ENCODE peak calls at places on chromosomes 7 and 10, in nine cellular contexts. Q is pancreas, I is tibial artery, X is cardiac muscle cell, Y is fibroblast of lung, K is heart left ventricle, D is Panc1, J is iPS DF 6.9, F is ascending aorta. H is an unnamed sample.

GRCh38 chr10:1048732-1049424 is at the start of gene IDI1:
- DNase-seq in I (peak; percentile 98), K (peak; percentile 99), D (peak; percentile 78), J (peak; percentile 91), X (peak; percentile 99), Y (peak; percentile 98), Q (peak; percentile 95), F (peak; percentile 99), H (peak; percentile 98)

GRCh38 chr10:4533626-4534025 is 292.4 kb upstream of the AKR1E2 start:
- DNase-seq in Q (no peak), K (no peak), J (no peak), Y (no peak), F (no peak), D (no peak), I (no peak), X (no peak), H (no peak)

GRCh38 chr10:33386926-33387325 is 52.5 kb upstream of the NRP1 start:
- DNase-seq in F (no peak), Q (no peak), I (no peak), X (no peak), K (no peak), J (no peak), Y (peak; percentile 51), D (no peak), H (no peak)

GRCh38 chr7:152527610-152528032 is 91.8 kb upstream of the KMT2C start:
- DNase-seq in X (no peak), Q (peak; percentile 30), Y (peak; percentile 54), D (no peak), I (no peak), J (no peak), K (no peak), F (no peak), H (no peak)

GRCh38 chr10:74967850-74968620 is 141.6 kb downstream of the KAT6B start:
- DNase-seq in I (no peak), D (no peak), K (no peak), F (no peak), Y (no peak), J (no peak), Q (no peak), X (no peak), H (no peak)

GRCh38 chr10:70191906-70192305 is 21.6 kb upstream of the SAR1A start:
- DNase-seq in K (no peak), Q (no peak), D (no peak), J (no peak), Y (peak; percentile 93), I (no peak), X (no peak), F (no peak), H (no peak)

GRCh38 chr10:67955614-67956013 is 71.2 kb downstream of the SIRT1 start:
- DNase-seq in F (no peak), Y (no peak), J (no peak), X (no peak), D (no peak), I (no peak), K (no peak), Q (no peak), H (no peak)

GRCh38 chr10:63466168-63466935 is 575 bp upstream of the JMJD1C start:
- DNase-seq in K (peak; percentile 68), J (no peak), Y (peak; percentile 66), I (no peak), X (peak; percentile 72), D (peak; percentile 51), F (peak; percentile 72), Q (no peak), H (no peak)

DNA sequence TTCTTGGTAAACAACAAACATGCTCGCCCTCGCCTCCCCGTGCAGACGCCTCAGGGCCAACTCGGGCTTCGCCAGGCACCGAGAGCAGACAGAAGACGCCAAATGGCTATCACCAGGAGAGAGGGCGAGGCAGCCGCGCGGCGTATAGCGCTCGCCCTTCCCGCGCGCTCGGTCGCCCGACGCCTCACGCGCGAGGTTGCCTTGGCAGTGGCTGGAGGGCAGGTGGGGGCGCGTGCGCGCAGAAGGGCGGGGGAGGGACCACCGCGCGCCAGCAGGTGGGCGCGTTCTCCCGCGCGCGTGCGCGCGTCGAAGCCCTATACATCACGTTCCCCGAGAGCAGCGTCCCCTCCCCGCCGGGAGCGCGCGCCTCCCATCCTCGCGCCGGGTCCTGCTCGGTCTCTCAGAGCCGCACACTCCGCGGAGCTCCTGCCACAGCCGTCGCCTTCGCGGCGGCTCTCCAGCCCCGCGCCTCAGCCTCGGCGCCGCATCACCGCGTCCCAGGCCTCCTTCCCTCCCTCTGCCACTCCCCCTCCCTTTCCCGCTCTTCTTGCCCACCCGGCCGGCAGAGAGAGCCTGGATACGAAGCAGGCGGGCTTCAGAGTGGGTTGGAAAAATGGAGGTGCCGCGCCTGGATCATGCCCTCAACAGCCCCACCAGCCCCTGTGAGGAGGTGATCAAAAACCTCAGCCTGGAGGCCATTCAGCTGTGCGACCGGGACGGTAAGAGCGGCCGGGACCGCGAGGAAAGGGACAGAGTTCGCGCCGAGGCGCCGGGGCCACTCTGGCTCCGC is at the start of gene PHYHIPL:
- DNase-seq in F (no peak), Q (peak; percentile 65), K (no peak), D (no peak), I (no peak), J (no peak), X (peak; percentile 55), Y (no peak), H (peak; percentile 24)
- H3K4me3 ChIP-seq in F (peak within 1 kb of the TSS; percentile 62), Q (peak within 1 kb of the TSS; percentile 58), K (peak within 1 kb of the TSS; percentile 22), D (no peak within 1 kb of the TSS), I (peak within 1 kb of the TSS; percentile 51), J (peak within 1 kb of the TSS; percentile 17), X (peak within 1 kb of the TSS; percentile 55), Y (peak within 1 kb of the TSS; percentile 15), H (peak within 1 kb of the TSS; percentile 34)

GRCh38 chr10:35368485-35369048 is 32.3 kb downstream of the CCNY start:
- DNase-seq in F (no peak), Y (no peak), J (no peak), D (no peak), Q (no peak), X (no peak), K (no peak), I (no peak), H (no peak)

GRCh38 chr10:35367991-35368390 is 31.7 kb downstream of the CCNY start:
- DNase-seq in F (no peak), Q (no peak), J (no peak), I (no peak), Y (no peak), X (no peak), K (no peak), D (no peak), H (no peak)

GRCh38 chr10:35367107-35367859 is 31.0 kb downstream of the CCNY start:
- DNase-seq in F (no peak), Y (no peak), X (no peak), Q (no peak), J (no peak), K (no peak), D (no peak), I (no peak), H (no peak)

GRCh38 chr10:35371731-35372130 is 35.4 kb downstream of the CCNY start:
- DNase-seq in Q (no peak), X (no peak), I (no peak), Y (no peak), F (no peak), D (no peak), J (no peak), K (no peak), H (no peak)

DNA sequence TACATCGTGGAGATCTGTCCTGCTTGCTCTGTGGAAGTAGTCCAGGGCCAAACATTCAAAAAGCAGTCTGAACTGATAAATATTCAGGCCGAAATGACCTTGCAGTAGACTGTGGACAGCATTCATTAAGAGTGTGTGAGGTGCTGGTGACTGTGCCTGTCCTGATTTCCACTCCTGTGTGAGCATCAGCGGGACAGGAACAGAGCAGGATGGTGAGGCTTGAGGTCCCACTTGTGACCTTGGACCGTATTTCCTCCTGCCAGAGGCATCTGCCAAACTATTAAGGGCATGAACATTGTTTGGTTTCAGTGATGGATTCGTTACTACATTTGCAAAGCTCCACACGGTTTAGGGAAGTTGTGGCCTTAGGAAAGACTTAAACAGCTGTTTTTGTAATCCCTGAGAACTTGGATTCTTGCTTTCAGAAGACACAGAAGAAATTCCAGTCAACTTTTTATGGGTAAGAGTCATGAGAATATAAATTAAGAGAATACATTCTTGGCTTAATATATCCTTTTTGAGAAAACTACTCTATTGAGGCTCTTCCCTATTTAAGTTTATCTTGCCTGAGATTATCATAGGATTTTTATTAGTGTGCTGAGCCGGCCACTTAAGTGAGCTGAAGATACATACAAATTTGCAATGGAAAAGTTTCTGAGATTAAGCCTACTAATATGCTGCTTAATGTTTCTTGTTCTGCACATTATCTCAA is 32.9 kb downstream of the CCNY start:
- DNase-seq in K (peak; percentile 42), J (no peak), D (no peak), Q (no peak), I (no peak), X (no peak), F (no peak), Y (no peak), H (no peak)
- H3K27ac ChIP-seq in K (peak overlapping the region; percentile 3), J (no peak overlapping the region), D (peak overlapping the region; percentile 0), Q (peak overlapping the region; percentile 61), I (peak overlapping the region; percentile 20), X (peak overlapping the region; percentile 57), F (peak overlapping the region; percentile 59), Y (no peak overlapping the region), H (peak overlapping the region; percentile 3)

GRCh38 chr10:114395361-114396022 is 8.8 kb downstream of the AFAP1L2 start:
- DNase-seq in Q (no peak), J (no peak), Y (no peak), D (no peak), K (no peak), F (peak; percentile 22), I (no peak), X (no peak), H (no peak)

GRCh38 chr10:114398587-114399331 is 5.5 kb downstream of the AFAP1L2 start:
- DNase-seq in Q (no peak), D (no peak), X (no peak), I (no peak), K (no peak), J (no peak), F (peak; percentile 58), Y (no peak), H (no peak)

GRCh38 chr10:114396455-114396854 is 7.8 kb downstream of the AFAP1L2 start:
- DNase-seq in J (no peak), K (no peak), D (no peak), F (no peak), Q (no peak), I (no peak), Y (no peak), X (no peak), H (no peak)

GRCh38 chr10:114399576-114399975 is 4.7 kb downstream of the AFAP1L2 start:
- DNase-seq in Y (peak; percentile 32), X (no peak), Q (no peak), J (no peak), F (peak; percentile 0), K (no peak), D (no peak), I (no peak), H (no peak)

DNA sequence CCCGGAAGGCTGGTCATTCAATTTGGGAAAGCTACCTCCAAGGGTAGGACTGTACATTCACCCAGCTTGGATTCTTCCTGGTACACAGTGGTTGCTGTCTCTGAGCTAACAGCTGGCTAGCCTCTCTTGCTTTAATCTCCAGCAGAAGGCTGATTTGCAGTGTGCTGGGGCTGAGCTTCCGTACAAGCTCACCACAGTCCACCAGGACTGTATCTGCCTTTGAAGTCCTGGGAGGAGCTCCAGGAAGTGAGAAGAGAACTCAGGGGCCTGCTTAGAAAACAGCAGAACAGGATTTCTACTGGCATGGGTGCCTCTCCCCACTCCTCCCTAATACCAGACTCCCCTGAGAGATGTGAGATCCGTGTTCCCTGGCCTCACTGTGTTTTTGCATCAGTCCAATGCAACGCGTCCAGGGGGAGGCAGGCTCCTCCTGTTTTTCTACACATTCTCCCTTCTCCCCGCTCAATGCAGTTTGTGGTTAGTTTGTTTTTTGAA is 6.6 kb downstream of the AFAP1L2 start:
- DNase-seq in I (no peak), D (no peak), X (no peak), J (no peak), Y (peak; percentile 41), K (no peak), Q (no peak), F (peak; percentile 61), H (no peak)
- H3K4me1 ChIP-seq in I (peaks cover 62% of the 10 kb centered on the region), D (peaks cover 100% of the 10 kb centered on the region), X (no peaks in the 10 kb centered on the region), J (peaks cover 2% of the 10 kb centered on the region), Y (peaks cover 35% of the 10 kb centered on the region), K (peaks cover 69% of the 10 kb centered on the region), Q (peaks cover 22% of the 10 kb centered on the region), F (peaks cover under 1% of the 10 kb centered on the region), H (peaks cover 17% of the 10 kb centered on the region)

DNA sequence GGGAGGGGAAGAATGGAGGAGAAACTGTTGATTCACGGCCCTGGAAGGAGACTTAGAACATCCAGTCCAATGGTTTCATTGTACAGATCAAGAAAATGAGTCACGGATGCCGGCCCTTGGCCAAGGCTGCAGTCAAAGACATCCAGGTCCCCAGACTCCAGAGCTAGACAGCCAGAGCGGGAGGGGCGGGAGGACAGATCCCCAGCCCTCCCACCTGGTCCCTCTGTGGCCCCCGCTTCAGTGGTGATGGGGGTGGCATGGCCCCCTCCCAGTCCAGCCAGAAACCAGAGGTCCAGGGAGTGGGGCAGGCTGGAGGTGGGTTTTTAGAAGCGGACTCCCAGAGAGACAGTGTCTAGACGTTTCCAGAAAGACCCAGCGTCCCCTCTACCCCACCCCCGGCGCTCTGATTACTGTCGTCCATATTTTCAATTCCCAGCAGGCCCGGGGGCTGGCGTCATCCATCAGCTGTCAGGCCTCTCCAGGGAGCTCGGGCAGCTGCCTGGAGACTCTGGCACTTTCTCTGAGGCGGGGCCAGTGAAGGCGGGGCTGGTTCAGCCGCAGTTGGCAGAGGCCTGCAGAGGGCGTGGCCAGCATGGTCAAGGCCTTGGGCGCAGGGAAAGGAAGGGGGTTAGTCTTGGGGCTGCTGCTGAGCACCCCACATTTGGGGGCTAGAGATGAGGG is 8.0 kb upstream of the HSPB1 start:
- DNase-seq in Q (peak; percentile 98), D (no peak), J (no peak), F (peak; percentile 99), K (peak; percentile 98), X (peak; percentile 86), Y (peak; percentile 97), I (peak; percentile 99), H (peak; percentile 97)
- H3K4me3 ChIP-seq in Q (no peak overlapping the region), D (peak overlapping the region; percentile 47), J (no peak overlapping the region), F (peak overlapping the region; percentile 41), K (peak overlapping the region; percentile 32), X (no peak overlapping the region), Y (peak overlapping the region; percentile 37), I (peak overlapping the region; percentile 45), H (peak overlapping the region; percentile 18)

H was measured in RWPE2.